ENCODE peak calls at places on chromosomes 12 and 14, in eight cellular contexts. J is H7; Y is glutamatergic neuron; Z is psoas muscle; X is CD4-positive, alpha-beta T cell; U is LoVo; B is NAMALWA; O is spleen. C is an unnamed sample.

GRCh38 chr12:75766263-75767160 is 255.1 kb upstream of the KRR1 start:
- DNase-seq in J (no peak), Y (no peak), Z (no peak), X (no peak), U (peak), B (no peak), O (no peak), C (no peak)

GRCh38 chr12:84727964-84728363 is 184.6 kb downstream of the SLC6A15 start:
- DNase-seq in J (no peak), Y (no peak), Z (no peak), X (no peak), U (no peak), B (no peak), O (no peak), C (no peak)

GRCh38 chr12:85923767-85924331 is 49.8 kb downstream of the NTS start:
- DNase-seq in J (no peak), Y (no peak), Z (no peak), X (no peak), U (peak), B (peak), O (no peak), C (no peak)

GRCh38 chr12:54215990-54216579 is 27.3 kb upstream of the SMUG1 start:
- DNase-seq in J (peak), Y (no peak), Z (no peak), X (no peak), U (no peak), B (peak), O (peak), C (peak)

GRCh38 chr12:86723326-86723725 is 467.1 kb upstream of the MGAT4C start:
- DNase-seq in J (peak), Y (no peak), Z (no peak), X (no peak), U (no peak), B (no peak), O (no peak), C (no peak)

GRCh38 chr14:92785601-92786426 is 8.3 kb upstream of the GOLGA5 start:
- DNase-seq in J (no peak), Y (no peak), Z (no peak), X (no peak), U (peak), B (no peak), O (no peak), C (no peak)

GRCh38 chr12:91877022-91877421 is 268.6 kb downstream of the BTG1 start:
- DNase-seq in J (no peak), Y (peak), Z (no peak), X (peak), U (no peak), B (peak), O (peak), C (peak)

GRCh38 chr14:90660865-90661570 is 155.2 kb downstream of the TTC7B start:
- DNase-seq in J (peak), Y (no peak), Z (no peak), X (no peak), U (peak), B (no peak), O (no peak), C (no peak)

GRCh38 chr12:98373019-98373554 is 142.3 kb upstream of the TMPO start:
- DNase-seq in J (peak), Y (no peak), Z (no peak), X (no peak), U (peak), B (peak), O (no peak), C (no peak)

GRCh38 chr12:1529228-1529861 is 65.0 kb downstream of the FBXL14 start:
- DNase-seq in J (no peak), Y (no peak), Z (no peak), X (no peak), U (no peak), B (no peak), O (no peak), C (no peak)

GRCh38 chr12:4011597-4011996 is 138.4 kb upstream of the PARP11 start:
- DNase-seq in J (no peak), Y (no peak), Z (no peak), X (no peak), U (peak), B (no peak), O (no peak), C (no peak)

C was measured in CD8-positive, alpha-beta T cell.